ENCODE peak calls at places on chromosomes 5 and 9, in six cellular contexts. One of them, this sample, is unnamed.

GRCh38 chr5:8908055-8908683 is 637.7 kb downstream of the SEMA5A start:
- DNase-seq in HCT116: no peak
- DNase-seq in HepG2: no peak
- DNase-seq in K562: peak; percentile 64
- DNase-seq in GM12878: no peak
- DNase-seq in SK-N-SH: peak; percentile 41
- DNase-seq in this sample: peak; percentile 55

GRCh38 chr9:750264-750967 is 91.1 kb upstream of the DMRT1 start:
- DNase-seq in HCT116: no peak
- DNase-seq in HepG2: no peak
- DNase-seq in K562: no peak
- DNase-seq in GM12878: no peak
- DNase-seq in SK-N-SH: no peak
- DNase-seq in this sample: no peak

GRCh38 chr9:137224850-137225694 is at the start of gene CYSRT1:
- DNase-seq in HCT116: no peak
- DNase-seq in HepG2: no peak
- DNase-seq in K562: peak; percentile 27
- DNase-seq in GM12878: no peak
- DNase-seq in SK-N-SH: no peak
- DNase-seq in this sample: no peak

GRCh38 chr9:114516913-114517312 is 11.6 kb upstream of the WHRN start:
- DNase-seq in HCT116: no peak
- DNase-seq in HepG2: no peak
- DNase-seq in K562: no peak
- DNase-seq in GM12878: no peak
- DNase-seq in SK-N-SH: no peak
- DNase-seq in this sample: no peak

GRCh38 chr9:92242115-92242778 is 51.2 kb downstream of the IARS1 start:
- DNase-seq in HCT116: no peak
- DNase-seq in HepG2: no peak
- DNase-seq in K562: no peak
- DNase-seq in GM12878: no peak
- DNase-seq in SK-N-SH: peak; percentile 44
- DNase-seq in this sample: no peak

GRCh38 chr9:130539473-130540223 is 39.7 kb upstream of the FUBP3 start:
- DNase-seq in HCT116: peak; percentile 40
- DNase-seq in HepG2: no peak
- DNase-seq in K562: no peak
- DNase-seq in GM12878: no peak
- DNase-seq in SK-N-SH: no peak
- DNase-seq in this sample: peak; percentile 64

GRCh38 chr9:91839926-91840464 is 110.0 kb downstream of the ROR2 start:
- DNase-seq in HCT116: no peak
- DNase-seq in HepG2: no peak
- DNase-seq in K562: no peak
- DNase-seq in GM12878: no peak
- DNase-seq in SK-N-SH: no peak
- DNase-seq in this sample: no peak

GRCh38 chr5:7094626-7095025 is 301.3 kb upstream of the ADCY2 start:
- DNase-seq in HCT116: no peak
- DNase-seq in HepG2: peak; percentile 6
- DNase-seq in K562: peak; percentile 14
- DNase-seq in GM12878: no peak
- DNase-seq in SK-N-SH: no peak
- DNase-seq in this sample: peak; percentile 22

GRCh38 chr9:127562271-127562780 is 49.8 kb upstream of the STXBP1 start:
- DNase-seq in HCT116: no peak
- DNase-seq in HepG2: no peak
- DNase-seq in K562: no peak
- DNase-seq in GM12878: no peak
- DNase-seq in SK-N-SH: no peak
- DNase-seq in this sample: no peak

GRCh38 chr5:158991391-158991790 is 108.3 kb downstream of the EBF1 start:
- DNase-seq in HCT116: no peak
- DNase-seq in HepG2: no peak
- DNase-seq in K562: no peak
- DNase-seq in GM12878: no peak
- DNase-seq in SK-N-SH: no peak
- DNase-seq in this sample: no peak

GRCh38 chr5:81268797-81269196 is 32.6 kb upstream of the ZCCHC9 start:
- DNase-seq in HCT116: peak; percentile 38
- DNase-seq in HepG2: peak; percentile 54
- DNase-seq in K562: no peak
- DNase-seq in GM12878: no peak
- DNase-seq in SK-N-SH: no peak
- DNase-seq in this sample: no peak

GRCh38 chr5:78361226-78361993 is 993 bp downstream of the SCAMP1 start:
- DNase-seq in HCT116: no peak
- DNase-seq in HepG2: peak; percentile 51
- DNase-seq in K562: peak; percentile 28
- DNase-seq in GM12878: no peak
- DNase-seq in SK-N-SH: peak; percentile 48
- DNase-seq in this sample: peak; percentile 51

GRCh38 chr5:109409061-109409843 is 522 bp downstream of the PJA2 start:
- DNase-seq in HCT116: peak; percentile 22
- DNase-seq in HepG2: peak; percentile 49
- DNase-seq in K562: peak; percentile 63
- DNase-seq in GM12878: peak; percentile 51
- DNase-seq in SK-N-SH: peak; percentile 77
- DNase-seq in this sample: peak; percentile 76

GRCh38 chr9:113516840-113517577 is 53.5 kb downstream of the RGS3 start:
- DNase-seq in HCT116: no peak
- DNase-seq in HepG2: no peak
- DNase-seq in K562: no peak
- DNase-seq in GM12878: peak; percentile 98
- DNase-seq in SK-N-SH: no peak
- DNase-seq in this sample: no peak

GRCh38 chr5:180595381-180596114 is 4.2 kb upstream of the SCGB3A1 start:
- DNase-seq in HCT116: no peak
- DNase-seq in HepG2: no peak
- DNase-seq in K562: no peak
- DNase-seq in GM12878: no peak
- DNase-seq in SK-N-SH: peak; percentile 12
- DNase-seq in this sample: peak; percentile 99

GRCh38 chr5:154811653-154812465 is 38.5 kb downstream of the FAXDC2 start:
- DNase-seq in HCT116: peak; percentile 59
- DNase-seq in HepG2: peak; percentile 44
- DNase-seq in K562: peak; percentile 57
- DNase-seq in GM12878: peak; percentile 9
- DNase-seq in SK-N-SH: peak; percentile 81
- DNase-seq in this sample: peak; percentile 54

GRCh38 chr5:138752341-138752950 is 779 bp upstream of the CTNNA1 start:
- DNase-seq in HCT116: peak; percentile 34
- DNase-seq in HepG2: peak; percentile 39
- DNase-seq in K562: peak; percentile 64
- DNase-seq in GM12878: no peak
- DNase-seq in SK-N-SH: no peak
- DNase-seq in this sample: peak; percentile 41

GRCh38 chr5:177505075-177505474 is 4.6 kb downstream of the DOK3 start:
- DNase-seq in HCT116: no peak
- DNase-seq in HepG2: no peak
- DNase-seq in K562: no peak
- DNase-seq in GM12878: no peak
- DNase-seq in SK-N-SH: no peak
- DNase-seq in this sample: no peak

GRCh38 chr5:174295736-174296481 is 250.4 kb downstream of the NSG2 start:
- DNase-seq in HCT116: no peak
- DNase-seq in HepG2: no peak
- DNase-seq in K562: no peak
- DNase-seq in GM12878: no peak
- DNase-seq in SK-N-SH: no peak
- DNase-seq in this sample: no peak

GRCh38 chr9:88994820-88995180 is 3.5 kb downstream of the S1PR3 start:
- DNase-seq in HCT116: no peak
- DNase-seq in HepG2: no peak
- DNase-seq in K562: no peak
- DNase-seq in GM12878: no peak
- DNase-seq in SK-N-SH: no peak
- DNase-seq in this sample: no peak

GRCh38 chr5:170353946-170354345 is 35.2 kb downstream of the KCNMB1 start:
- DNase-seq in HCT116: no peak
- DNase-seq in HepG2: no peak
- DNase-seq in K562: no peak
- DNase-seq in GM12878: no peak
- DNase-seq in SK-N-SH: peak; percentile 63
- DNase-seq in this sample: no peak

GRCh38 chr5:886051-886450 is 6.5 kb downstream of the BRD9 start:
- DNase-seq in HCT116: no peak
- DNase-seq in HepG2: no peak
- DNase-seq in K562: no peak
- DNase-seq in GM12878: no peak
- DNase-seq in SK-N-SH: no peak
- DNase-seq in this sample: no peak

GRCh38 chr5:163177971-163178370 is 259.4 kb upstream of the CCNG1 start:
- DNase-seq in HCT116: no peak
- DNase-seq in HepG2: no peak
- DNase-seq in K562: no peak
- DNase-seq in GM12878: no peak
- DNase-seq in SK-N-SH: no peak
- DNase-seq in this sample: no peak

GRCh38 chr5:160259341-160259740 is 30.0 kb downstream of the FABP6 start:
- DNase-seq in HCT116: no peak
- DNase-seq in HepG2: no peak
- DNase-seq in K562: no peak
- DNase-seq in GM12878: no peak
- DNase-seq in SK-N-SH: no peak
- DNase-seq in this sample: no peak

GRCh38 chr5:2615917-2616316 is 135.6 kb downstream of the IRX2 start:
- DNase-seq in HCT116: no peak
- DNase-seq in HepG2: no peak
- DNase-seq in K562: no peak
- DNase-seq in GM12878: no peak
- DNase-seq in SK-N-SH: no peak
- DNase-seq in this sample: no peak

GRCh38 chr5:79795764-79796398 is 106.2 kb downstream of the CMYA5 start:
- DNase-seq in HCT116: no peak
- DNase-seq in HepG2: no peak
- DNase-seq in K562: peak; percentile 61
- DNase-seq in GM12878: no peak
- DNase-seq in SK-N-SH: no peak
- DNase-seq in this sample: peak; percentile 73

GRCh38 chr9:3136230-3136629 is 292.3 kb upstream of the PUM3 start:
- DNase-seq in HCT116: no peak
- DNase-seq in HepG2: no peak
- DNase-seq in K562: no peak
- DNase-seq in GM12878: no peak
- DNase-seq in SK-N-SH: no peak
- DNase-seq in this sample: no peak

GRCh38 chr5:132592521-132592920 is 35.7 kb downstream of the RAD50 start:
- DNase-seq in HCT116: no peak
- DNase-seq in HepG2: peak; percentile 7
- DNase-seq in K562: no peak
- DNase-seq in GM12878: no peak
- DNase-seq in SK-N-SH: no peak
- DNase-seq in this sample: no peak

GRCh38 chr9:21964925-21965385 is 29.2 kb downstream of the CDKN2A start:
- DNase-seq in HCT116: no peak
- DNase-seq in HepG2: no peak
- DNase-seq in K562: no peak
- DNase-seq in GM12878: no peak
- DNase-seq in SK-N-SH: no peak
- DNase-seq in this sample: no peak

GRCh38 chr5:129963359-129963758 is 59.1 kb downstream of the CHSY3 start:
- DNase-seq in HCT116: no peak
- DNase-seq in HepG2: no peak
- DNase-seq in K562: no peak
- DNase-seq in GM12878: no peak
- DNase-seq in SK-N-SH: no peak
- DNase-seq in this sample: no peak

GRCh38 chr9:79610019-79610760 is 38.4 kb downstream of the TLE4 start:
- DNase-seq in HCT116: no peak
- DNase-seq in HepG2: no peak
- DNase-seq in K562: no peak
- DNase-seq in GM12878: no peak
- DNase-seq in SK-N-SH: peak; percentile 40
- DNase-seq in this sample: no peak

DNA sequence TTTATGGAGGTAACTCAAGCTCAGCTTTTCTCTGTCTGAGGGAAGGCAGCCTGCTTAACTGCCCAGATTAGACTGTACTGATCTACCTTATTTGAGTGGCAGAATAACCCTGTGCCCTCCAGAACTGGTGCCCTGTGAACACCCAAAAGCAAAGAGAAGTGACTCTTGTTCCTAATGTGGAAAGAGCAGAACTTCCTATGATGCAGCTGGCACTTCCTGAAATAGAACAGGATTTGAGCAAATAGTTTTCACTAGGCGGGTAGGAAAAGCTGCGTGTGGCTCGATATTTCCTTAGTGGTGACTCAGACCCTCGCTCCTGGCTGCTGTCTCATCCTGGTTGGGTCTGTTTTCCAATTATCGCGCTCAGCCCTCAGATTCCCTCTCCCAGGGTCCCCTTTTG is 89.9 kb downstream of the SH3TC2 start:
- DNase-seq in HCT116: peak; percentile 49
- DNase-seq in HepG2: peak; percentile 13
- DNase-seq in K562: no peak
- DNase-seq in GM12878: no peak
- DNase-seq in SK-N-SH: no peak
- DNase-seq in this sample: no peak
- TF ChIP-seq JUND in HCT116: peak; percentile 86
- TF ChIP-seq JUND in HepG2: no peak
- TF ChIP-seq JUND in K562: no peak
- TF ChIP-seq JUND in GM12878: no peak
- TF ChIP-seq JUND in SK-N-SH: peak; percentile 73
- TF ChIP-seq JUND in this sample: no peak

DNA sequence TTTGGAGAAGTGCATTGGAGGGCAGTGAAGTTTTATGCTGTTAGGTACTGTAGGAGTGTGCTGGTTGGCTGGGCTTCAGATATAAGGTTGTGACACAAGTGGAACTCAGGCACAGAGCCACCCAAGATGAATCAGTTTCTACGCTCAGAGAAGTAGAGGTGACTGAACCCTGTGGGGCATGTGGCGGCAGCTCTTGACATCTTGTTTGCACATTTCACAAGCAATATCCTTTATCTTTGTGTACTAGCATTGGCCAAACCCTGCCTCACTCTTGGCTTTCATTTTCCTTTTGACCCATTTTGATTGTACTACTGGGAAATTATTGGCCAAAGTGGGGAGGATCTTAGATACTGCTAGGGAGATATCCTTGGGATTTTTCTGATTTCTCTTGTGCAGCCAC is 110.0 kb downstream of the PSAT1 start:
- DNase-seq in HCT116: no peak
- DNase-seq in HepG2: peak; percentile 91
- DNase-seq in K562: no peak
- DNase-seq in GM12878: no peak
- DNase-seq in SK-N-SH: no peak
- DNase-seq in this sample: no peak
- TF ChIP-seq JUND in HCT116: no peak
- TF ChIP-seq JUND in HepG2: peak; percentile 25
- TF ChIP-seq JUND in K562: no peak
- TF ChIP-seq JUND in GM12878: no peak
- TF ChIP-seq JUND in SK-N-SH: no peak
- TF ChIP-seq JUND in this sample: no peak

GRCh38 chr9:135023389-135023788 is 64.1 kb upstream of the OLFM1 start:
- DNase-seq in HCT116: peak; percentile 12
- DNase-seq in HepG2: no peak
- DNase-seq in K562: no peak
- DNase-seq in GM12878: no peak
- DNase-seq in SK-N-SH: peak; percentile 80
- DNase-seq in this sample: no peak
- TF ChIP-seq JUND in HCT116: peak; percentile 29
- TF ChIP-seq JUND in HepG2: no peak
- TF ChIP-seq JUND in K562: no peak
- TF ChIP-seq JUND in GM12878: no peak
- TF ChIP-seq JUND in SK-N-SH: no peak
- TF ChIP-seq JUND in this sample: no peak

GRCh38 chr9:78292026-78292425 is 4.9 kb upstream of the PSAT1 start:
- DNase-seq in HCT116: no peak
- DNase-seq in HepG2: no peak
- DNase-seq in K562: no peak
- DNase-seq in GM12878: no peak
- DNase-seq in SK-N-SH: no peak
- DNase-seq in this sample: no peak
- TF ChIP-seq JUND in HCT116: no peak
- TF ChIP-seq JUND in HepG2: no peak
- TF ChIP-seq JUND in K562: no peak
- TF ChIP-seq JUND in GM12878: no peak
- TF ChIP-seq JUND in SK-N-SH: no peak
- TF ChIP-seq JUND in this sample: no peak

This sample was measured in T47D.